ENCODE peak calls at places on chromosomes 13 and 19, in four cellular contexts. H is SK-N-SH, S is HepG2, Y is GM12878. B is an unnamed sample.

GRCh38 chr13:62920181-62920580 is 1504.5 kb upstream of the PCDH20 start:
- DNase-seq in H (no peak), S (no peak), Y (no peak), B (no peak)

GRCh38 chr13:35763805-35764170 is 287.3 kb upstream of the MAB21L1 start:
- DNase-seq in H (no peak), S (no peak), Y (no peak), B (no peak)

GRCh38 chr19:41811036-41811435 is 14.6 kb downstream of the CEACAM3 start:
- DNase-seq in H (no peak), S (no peak), Y (no peak), B (peak)

GRCh38 chr13:64849174-64849573 is 2381.0 kb downstream of the PCDH9 start:
- DNase-seq in H (no peak), S (no peak), Y (no peak), B (no peak)

GRCh38 chr13:110301083-110301482 is 5.9 kb downstream of the COL4A1 start:
- DNase-seq in H (no peak), S (no peak), Y (no peak), B (no peak)

GRCh38 chr13:112014857-112015256 is 52.1 kb upstream of the SOX1 start:
- DNase-seq in H (no peak), S (no peak), Y (no peak), B (no peak)

GRCh38 chr13:44331912-44332840 is 41.4 kb upstream of the SERP2 start:
- DNase-seq in H (peak), S (no peak), Y (no peak), B (no peak)

GRCh38 chr19:42596391-42597071 is 1.8 kb upstream of the CEACAM8 start:
- DNase-seq in H (peak), S (no peak), Y (no peak), B (peak)

GRCh38 chr19:54209748-54210494 is 9.3 kb downstream of the RPS9 start:
- DNase-seq in H (peak), S (peak), Y (no peak), B (peak)

GRCh38 chr13:110593430-110594130 is 21.8 kb upstream of the NAXD start:
- DNase-seq in H (peak), S (peak), Y (no peak), B (no peak)

GRCh38 chr19:8028951-8029491 is 23.5 kb upstream of the CCL25 start:
- DNase-seq in H (no peak), S (no peak), Y (no peak), B (no peak)

GRCh38 chr19:35872180-35872579 is 3.8 kb downstream of the APLP1 start:
- DNase-seq in H (no peak), S (no peak), Y (no peak), B (no peak)

GRCh38 chr13:35179920-35180663 is 238.0 kb downstream of the NBEA start:
- DNase-seq in H (no peak), S (no peak), Y (no peak), B (no peak)

GRCh38 chr19:38202504-38202903 is 21.5 kb downstream of the DPF1 start:
- DNase-seq in H (no peak), S (no peak), Y (no peak), B (no peak)

GRCh38 chr19:38429055-38429810 is 3.2 kb upstream of the RASGRP4 start:
- DNase-seq in H (no peak), S (no peak), Y (no peak), B (no peak)

GRCh38 chr19:42176990-42177685 is 40.3 kb downstream of the DEDD2 start:
- DNase-seq in H (peak), S (peak), Y (no peak), B (peak)

GRCh38 chr19:17107546-17108452 is 32.2 kb downstream of the MYO9B start:
- DNase-seq in H (peak), S (peak), Y (no peak), B (peak)

GRCh38 chr13:76790519-76791289 is 95.5 kb downstream of the KCTD12 start:
- DNase-seq in H (no peak), S (no peak), Y (no peak), B (no peak)

GRCh38 chr13:45034342-45034741 is 45.0 kb downstream of the GPALPP1 start:
- DNase-seq in H (no peak), S (no peak), Y (no peak), B (no peak)

GRCh38 chr13:32837307-32837972 is 178.8 kb upstream of the KL start:
- DNase-seq in H (no peak), S (no peak), Y (no peak), B (no peak)

GRCh38 chr13:44726777-44727176 is 150.6 kb upstream of the TSC22D1 start:
- DNase-seq in H (no peak), S (no peak), Y (no peak), B (no peak)

GRCh38 chr19:16627194-16627927 is 643 bp downstream of the MED26 start:
- DNase-seq in H (peak), S (peak), Y (no peak), B (peak)

GRCh38 chr13:45207319-45207718 is 6.5 kb upstream of the KCTD4 start:
- DNase-seq in H (no peak), S (no peak), Y (no peak), B (no peak)

GRCh38 chr19:6108721-6109633 is 1.3 kb downstream of the RFX2 start:
- DNase-seq in H (peak), S (no peak), Y (no peak), B (no peak)

GRCh38 chr19:50280074-50280473 is 49.1 kb downstream of the KCNC3 start:
- DNase-seq in H (no peak), S (no peak), Y (no peak), B (no peak)

GRCh38 chr19:14168259-14168972 is 32.0 kb upstream of the ASF1B start:
- DNase-seq in H (peak), S (no peak), Y (no peak), B (no peak)

GRCh38 chr19:7830823-7831222 is 805 bp downstream of the EVI5L start:
- DNase-seq in H (no peak), S (no peak), Y (no peak), B (no peak)

GRCh38 chr19:1780272-1780957 is 27.1 kb downstream of the ONECUT3 start:
- DNase-seq in H (peak), S (peak), Y (no peak), B (no peak)

GRCh38 chr19:18867199-18867598 is 28.8 kb downstream of the CERS1 start:
- DNase-seq in H (no peak), S (no peak), Y (no peak), B (no peak)
- TF ChIP-seq GABPA in H (no peak), S (no peak), Y (no peak), B (no peak)

GRCh38 chr19:39943586-39943985 is 9.2 kb upstream of the FCGBP start:
- DNase-seq in H (no peak), S (no peak), Y (no peak), B (no peak)
- TF ChIP-seq GABPA in H (no peak), S (no peak), Y (no peak), B (no peak)

GRCh38 chr13:43054803-43055802 is 31.7 kb downstream of the DNAJC15 start:
- DNase-seq in H (no peak), S (peak), Y (no peak), B (no peak)
- TF ChIP-seq GABPA in H (no peak), S (no peak), Y (no peak), B (no peak)

GRCh38 chr19:4556574-4557185 is 2.8 kb downstream of the SEMA6B start:
- DNase-seq in H (peak), S (no peak), Y (no peak), B (peak)

GRCh38 chr19:4555657-4556561 is 3.6 kb downstream of the SEMA6B start:
- DNase-seq in H (peak), S (no peak), Y (no peak), B (no peak)

GRCh38 chr19:4557971-4558941 is 1.2 kb downstream of the SEMA6B start:
- DNase-seq in H (peak), S (no peak), Y (no peak), B (no peak)

GRCh38 chr19:4557186-4557970 is 2.1 kb downstream of the SEMA6B start:
- DNase-seq in H (peak), S (no peak), Y (no peak), B (no peak)

GRCh38 chr19:4559569-4559968 is at the start of gene SEMA6B:
- DNase-seq in H (no peak), S (no peak), Y (no peak), B (peak)
- TF ChIP-seq GABPA in H (no peak), S (no peak), Y (no peak), B (no peak)